ENCODE peak calls at places on chromosomes 13 and 19, in seven cellular contexts. Z is mammary epithelial cell; U is CD4-positive, CD25-positive, alpha-beta regulatory T cell; S is IMR-90; J is PC-3; B is upper lobe of right lung; W is cardiac muscle cell. R is an unnamed sample. For H3K27me3, the result is how much of the 10 kb centered on the place peaks cover.

GRCh38 chr19:41882568-41883462 is at the start of gene ARHGEF1:
- DNase-seq in Z (peak), U (peak), S (no peak), J (peak), B (peak), W (peak), R (peak)

GRCh38 chr19:3053780-3054179 is 8.5 kb downstream of the TLE5 start:
- DNase-seq in Z (no peak), U (no peak), S (no peak), J (no peak), B (peak), W (no peak), R (no peak)

GRCh38 chr19:58394821-58395219 is 636 bp upstream of the RNF225 start:
- DNase-seq in Z (no peak), U (no peak), S (no peak), J (peak), B (no peak), W (no peak), R (no peak)

GRCh38 chr19:29031216-29031615 is 181.7 kb downstream of the UQCRFS1 start:
- DNase-seq in Z (no peak), U (no peak), S (no peak), J (no peak), B (no peak), W (no peak), R (no peak)

GRCh38 chr13:39952244-39953233 is 297.1 kb downstream of the COG6 start:
- DNase-seq in Z (no peak), U (peak), S (peak), J (no peak), B (no peak), W (no peak), R (no peak)

GRCh38 chr19:32189956-32190706 is 155.3 kb upstream of the ZNF507 start:
- DNase-seq in Z (no peak), U (no peak), S (no peak), J (no peak), B (no peak), W (no peak), R (no peak)

GRCh38 chr13:60733933-60734332 is 336.9 kb downstream of the TDRD3 start:
- DNase-seq in Z (no peak), U (no peak), S (no peak), J (no peak), B (no peak), W (no peak), R (no peak)

GRCh38 chr19:35262101-35262761 is 6.5 kb upstream of the USF2 start:
- DNase-seq in Z (no peak), U (no peak), S (no peak), J (no peak), B (peak), W (no peak), R (no peak)

GRCh38 chr13:24148414-24149305 is 11.9 kb upstream of the SPATA13 start:
- DNase-seq in Z (peak), U (no peak), S (peak), J (peak), B (no peak), W (no peak), R (peak)

GRCh38 chr13:32587014-32587773 is 942 bp downstream of the PDS5B start:
- DNase-seq in Z (peak), U (peak), S (peak), J (peak), B (peak), W (peak), R (peak)

GRCh38 chr13:77500094-77500493 is 35.4 kb upstream of the SCEL start:
- DNase-seq in Z (no peak), U (no peak), S (no peak), J (no peak), B (no peak), W (no peak), R (no peak)

GRCh38 chr19:30864460-30865215 is 484.6 kb downstream of the TSHZ3 start:
- DNase-seq in Z (no peak), U (no peak), S (no peak), J (no peak), B (no peak), W (no peak), R (no peak)

GRCh38 chr13:33446821-33447481 is 161.4 kb upstream of the STARD13 start:
- DNase-seq in Z (peak), U (no peak), S (no peak), J (peak), B (no peak), W (no peak), R (peak)

GRCh38 chr13:50222569-50223332 is 207.5 kb downstream of the KCNRG start:
- DNase-seq in Z (peak), U (peak), S (peak), J (peak), B (peak), W (no peak), R (no peak)

GRCh38 chr19:6392219-6393073 is 518 bp downstream of the GTF2F1 start:
- DNase-seq in Z (no peak), U (no peak), S (no peak), J (no peak), B (no peak), W (no peak), R (no peak)

GRCh38 chr19:35369522-35369921 is 1.3 kb upstream of the GPR42 start:
- DNase-seq in Z (no peak), U (no peak), S (no peak), J (no peak), B (no peak), W (no peak), R (no peak)

GRCh38 chr19:49461656-49462055 is 8.6 kb downstream of the ALDH16A1 start:
- DNase-seq in Z (no peak), U (no peak), S (no peak), J (no peak), B (no peak), W (no peak), R (no peak)

GRCh38 chr13:29803221-29803620 is 47.2 kb downstream of the UBL3 start:
- DNase-seq in Z (no peak), U (no peak), S (no peak), J (no peak), B (no peak), W (no peak), R (no peak)

GRCh38 chr13:114031631-114032030 is 57.8 kb upstream of the C13orf46 start:
- DNase-seq in Z (no peak), U (no peak), S (no peak), J (no peak), B (no peak), W (no peak), R (peak)

GRCh38 chr13:114034481-114034891 is 60.6 kb upstream of the C13orf46 start:
- DNase-seq in Z (no peak), U (no peak), S (peak), J (no peak), B (no peak), W (no peak), R (no peak)

GRCh38 chr13:114032121-114032799 is 58.4 kb upstream of the C13orf46 start:
- DNase-seq in Z (no peak), U (no peak), S (peak), J (no peak), B (no peak), W (no peak), R (no peak)

GRCh38 chr13:114035186-114035582 is 61.3 kb upstream of the C13orf46 start:
- DNase-seq in Z (no peak), U (no peak), S (no peak), J (no peak), B (no peak), W (no peak), R (no peak)

GRCh38 chr13:114033541-114034315 is 59.9 kb upstream of the C13orf46 start:
- DNase-seq in Z (no peak), U (no peak), S (no peak), J (no peak), B (no peak), W (no peak), R (no peak)
- H3K27me3 ChIP-seq in Z (under half), U (under half), S (under half), J (under half), B (under half), W (under half), R (under half)

GRCh38 chr13:111599791-111600190 is 279.3 kb downstream of the TEX29 start:
- DNase-seq in Z (no peak), U (no peak), S (no peak), J (no peak), B (peak), W (no peak), R (no peak)
- H3K27me3 ChIP-seq in Z (under half), U (under half), S (under half), J (under half), B (under half), W (under half), R (under half)

GRCh38 chr19:33301900-33302174 is 497 bp downstream of the CEBPA start:
- DNase-seq in Z (no peak), U (no peak), S (no peak), J (no peak), B (no peak), W (peak), R (no peak)
- H3K27me3 ChIP-seq in Z (under half), U (under half), S (half or more), J (under half), B (under half), W (under half), R (under half)

GRCh38 chr19:51207747-51208146 is 17.1 kb upstream of the CD33 start:
- DNase-seq in Z (no peak), U (no peak), S (no peak), J (peak), B (no peak), W (no peak), R (no peak)

GRCh38 chr19:51210385-51210784 is 14.5 kb upstream of the CD33 start:
- DNase-seq in Z (no peak), U (no peak), S (no peak), J (no peak), B (no peak), W (no peak), R (no peak)

GRCh38 chr19:51211833-51212232 is 13.0 kb upstream of the CD33 start:
- DNase-seq in Z (no peak), U (no peak), S (no peak), J (no peak), B (no peak), W (no peak), R (no peak)
- H3K27me3 ChIP-seq in Z (under half), U (under half), S (under half), J (under half), B (under half), W (under half), R (under half)

GRCh38 chr19:781800-782194 is 15.5 kb upstream of the PTBP1 start:
- DNase-seq in Z (no peak), U (no peak), S (no peak), J (no peak), B (no peak), W (no peak), R (no peak)

GRCh38 chr19:784541-784940 is 12.7 kb upstream of the PTBP1 start:
- DNase-seq in Z (no peak), U (no peak), S (no peak), J (no peak), B (no peak), W (no peak), R (no peak)

GRCh38 chr19:778910-779653 is 18.2 kb upstream of the PTBP1 start:
- DNase-seq in Z (peak), U (no peak), S (peak), J (peak), B (no peak), W (no peak), R (peak)

GRCh38 chr19:780935-781334 is 16.3 kb upstream of the PTBP1 start:
- DNase-seq in Z (no peak), U (no peak), S (no peak), J (no peak), B (no peak), W (no peak), R (no peak)

GRCh38 chr19:782195-783043 is 14.8 kb upstream of the PTBP1 start:
- DNase-seq in Z (no peak), U (no peak), S (peak), J (peak), B (no peak), W (peak), R (no peak)
- H3K27me3 ChIP-seq in Z (under half), U (under half), S (under half), J (under half), B (under half), W (under half), R (under half)